ENCODE peak calls at places on chromosomes 16 and 17, in seven cellular contexts. W, N, Y, X, G, E and S are unnamed samples.

GRCh38 chr17:50100921-50101345 is 5.8 kb downstream of the PDK2 start:
- DNase-seq in W (no peak), N (peak), Y (no peak), X (peak), G (peak), E (no peak), S (peak)

GRCh38 chr16:23296994-23297393 is 5.1 kb upstream of the SCNN1B start:
- DNase-seq in W (no peak), N (no peak), Y (no peak), X (peak), G (peak), E (peak), S (no peak)

GRCh38 chr17:42873321-42873720 is 22.3 kb downstream of the AOC3 start:
- DNase-seq in W (no peak), N (no peak), Y (no peak), X (no peak), G (no peak), E (no peak), S (no peak)

GRCh38 chr17:76633628-76634328 is 9.8 kb downstream of the ST6GALNAC1 start:
- DNase-seq in W (no peak), N (no peak), Y (no peak), X (no peak), G (no peak), E (peak), S (no peak)

GRCh38 chr16:73037845-73038570 is 9.9 kb downstream of the ZFHX3 start:
- DNase-seq in W (no peak), N (no peak), Y (no peak), X (no peak), G (no peak), E (no peak), S (no peak)

GRCh38 chr17:16013943-16014407 is 14.4 kb downstream of the TTC19 start:
- DNase-seq in W (no peak), N (peak), Y (no peak), X (peak), G (no peak), E (no peak), S (peak)

GRCh38 chr16:73601911-73602310 is 554.0 kb upstream of the ZFHX3 start:
- DNase-seq in W (no peak), N (no peak), Y (no peak), X (no peak), G (no peak), E (no peak), S (no peak)

GRCh38 chr16:2003827-2004641 is 5.6 kb downstream of the ZNF598 start:
- DNase-seq in W (peak), N (peak), Y (peak), X (peak), G (peak), E (peak), S (peak)

DNA sequence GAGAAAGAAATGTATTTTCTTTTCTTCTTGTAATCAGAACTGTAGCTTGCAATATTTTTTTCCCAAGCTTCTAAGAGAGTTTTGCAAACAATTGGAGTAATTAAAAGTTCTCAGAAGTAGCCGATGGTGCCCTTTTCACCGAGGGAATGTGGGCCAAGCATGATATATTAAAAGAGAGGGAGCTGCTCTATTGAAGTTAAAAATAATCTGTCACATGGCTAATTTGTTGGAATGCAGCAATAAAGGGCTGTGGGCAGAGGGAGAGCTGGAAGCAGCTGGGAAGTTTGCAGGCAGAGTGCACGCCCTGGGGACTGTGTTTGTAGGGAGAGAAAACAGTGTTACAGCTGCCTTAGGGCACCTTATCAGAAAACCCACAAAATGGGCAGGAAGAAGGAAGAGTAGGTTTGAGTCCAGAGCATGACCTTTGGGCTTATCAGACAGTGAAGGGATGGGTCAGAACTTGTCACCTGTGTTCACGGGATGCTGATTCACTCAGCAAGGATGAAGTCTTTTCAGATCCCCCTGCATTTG is 18.5 kb upstream of the TERF2 start:
- DNase-seq in W (no peak), N (peak), Y (no peak), X (peak), G (no peak), E (peak), S (peak)
- H3K9ac ChIP-seq in W (no peak), N (no peak), Y (no peak), X (no peak), G (no peak), E (no peak), S (peak)

DNA sequence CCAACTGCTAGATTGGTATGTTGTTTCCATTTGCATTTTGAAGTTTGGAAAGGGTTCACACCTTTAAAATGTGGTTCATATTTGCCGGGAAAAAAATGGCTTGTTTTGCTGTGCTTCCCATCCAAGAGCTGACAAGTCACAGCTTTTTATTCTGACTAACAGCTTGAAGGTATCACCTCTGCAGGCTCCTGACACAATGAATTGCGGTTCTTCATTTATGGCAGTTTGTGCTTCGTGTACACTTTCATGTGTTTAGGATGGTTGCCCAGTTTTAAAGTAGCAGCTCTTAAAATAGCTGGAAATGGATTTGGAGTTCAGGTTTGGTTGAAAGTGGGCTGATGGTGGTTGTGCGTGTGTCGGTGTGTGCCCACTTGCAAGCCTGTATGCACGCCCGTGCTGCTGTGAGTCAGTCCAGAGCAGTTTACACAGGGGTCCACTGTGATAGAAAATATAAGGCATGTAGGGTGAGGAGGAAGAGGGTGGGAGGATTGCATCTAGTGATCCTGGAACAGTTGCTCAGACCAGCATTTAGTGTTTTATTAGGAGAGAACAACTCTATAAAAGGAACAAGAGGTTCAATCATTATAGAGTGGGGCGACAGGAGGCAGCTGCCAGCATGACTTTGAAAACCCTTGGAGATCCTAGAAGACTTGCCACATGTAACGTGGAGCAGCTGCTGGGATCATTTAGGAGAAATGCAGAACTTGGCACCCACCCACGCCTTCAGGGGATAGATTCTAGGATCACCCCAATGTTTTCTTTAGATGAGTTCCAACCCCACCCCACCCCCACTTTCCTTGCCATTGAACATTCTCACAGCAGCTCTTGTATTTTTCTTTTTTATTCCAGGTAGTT is 108.0 kb upstream of the TBX2 start:
- DNase-seq in W (no peak), N (no peak), Y (no peak), X (no peak), G (no peak), E (no peak), S (peak)
- H3K4ac ChIP-seq in W (no peak), N (peak), Y (no peak), X (no peak), G (no peak), E (no peak), S (no peak)

GRCh38 chr17:82328141-82328993 is 5.2 kb downstream of the SECTM1 start:
- DNase-seq in W (no peak), N (no peak), Y (no peak), X (no peak), G (no peak), E (no peak), S (no peak)
- H3K9ac ChIP-seq in W (no peak), N (no peak), Y (peak), X (no peak), G (no peak), E (no peak), S (no peak)

GRCh38 chr17:27663862-27664605 is 33.0 kb downstream of the LGALS9 start:
- DNase-seq in W (no peak), N (no peak), Y (no peak), X (no peak), G (no peak), E (no peak), S (no peak)

GRCh38 chr17:27667656-27668487 is 36.9 kb downstream of the LGALS9 start:
- DNase-seq in W (no peak), N (no peak), Y (no peak), X (no peak), G (peak), E (no peak), S (no peak)

GRCh38 chr17:27666831-27667560 is 36.0 kb downstream of the LGALS9 start:
- DNase-seq in W (no peak), N (no peak), Y (no peak), X (no peak), G (peak), E (no peak), S (no peak)

GRCh38 chr17:27664606-27664965 is 33.6 kb downstream of the LGALS9 start:
- DNase-seq in W (no peak), N (no peak), Y (no peak), X (no peak), G (no peak), E (no peak), S (no peak)

DNA sequence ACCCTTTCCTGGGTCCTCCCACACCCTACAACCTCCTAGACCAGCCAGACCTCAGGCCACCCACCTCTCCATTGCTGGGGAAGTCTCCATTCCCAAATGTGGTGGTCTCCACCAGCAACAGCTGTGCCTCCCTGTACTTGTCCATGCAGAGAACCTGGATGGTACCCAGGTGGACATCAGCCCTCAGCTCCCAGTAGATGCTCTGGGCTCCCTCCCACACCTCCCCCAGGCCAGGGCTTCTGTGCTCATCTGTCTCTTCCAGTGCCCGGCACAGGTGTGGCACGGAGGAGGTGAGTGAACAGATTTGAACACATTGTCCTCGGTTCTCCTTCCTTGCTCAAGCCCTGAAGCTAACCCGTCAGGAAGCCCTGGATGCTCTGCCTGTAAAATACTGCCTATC is 34.6 kb downstream of the LGALS9 start:
- DNase-seq in W (no peak), N (no peak), Y (no peak), X (no peak), G (no peak), E (no peak), S (no peak)
- H3K4ac ChIP-seq in W (no peak), N (no peak), Y (no peak), X (no peak), G (no peak), E (no peak), S (no peak)

GRCh38 chr16:19005561-19006445 is 22.1 kb downstream of the TMC7 start:
- DNase-seq in W (peak), N (peak), Y (no peak), X (no peak), G (peak), E (no peak), S (no peak)
- H3K9ac ChIP-seq in W (no peak), N (no peak), Y (no peak), X (no peak), G (no peak), E (no peak), S (no peak)